ENCODE peak calls at places on chromosomes 13 and 19, in eight cellular contexts. One of them, this sample, is unnamed.

GRCh38 chr13:88544836-88545235 is 873.7 kb downstream of the SLITRK5 start:
- DNase-seq in NCI-H1105 treated with DMSO at 0.1 percent for 48 hours: no peak
- DNase-seq in fibroblast of mammary gland: no peak
- DNase-seq in uterus: no peak
- DNase-seq in lung microvascular endothelial cell: no peak
- DNase-seq in myocyte: no peak
- DNase-seq in T-cell: no peak
- DNase-seq in T-helper 17 cell: no peak
- DNase-seq in this sample: no peak

GRCh38 chr19:33496016-33496415 is 25.6 kb downstream of the PEPD start:
- DNase-seq in NCI-H1105 treated with DMSO at 0.1 percent for 48 hours: no peak
- DNase-seq in fibroblast of mammary gland: no peak
- DNase-seq in uterus: no peak
- DNase-seq in lung microvascular endothelial cell: no peak
- DNase-seq in myocyte: no peak
- DNase-seq in T-cell: no peak
- DNase-seq in T-helper 17 cell: no peak
- DNase-seq in this sample: no peak

GRCh38 chr13:23615677-23616076 is 45.5 kb downstream of the TNFRSF19 start:
- DNase-seq in NCI-H1105 treated with DMSO at 0.1 percent for 48 hours: no peak
- DNase-seq in fibroblast of mammary gland: no peak
- DNase-seq in uterus: no peak
- DNase-seq in lung microvascular endothelial cell: no peak
- DNase-seq in myocyte: no peak
- DNase-seq in T-cell: no peak
- DNase-seq in T-helper 17 cell: no peak
- DNase-seq in this sample: no peak

GRCh38 chr13:46982856-46983582 is 86.2 kb upstream of the HTR2A start:
- DNase-seq in NCI-H1105 treated with DMSO at 0.1 percent for 48 hours: no peak
- DNase-seq in fibroblast of mammary gland: no peak
- DNase-seq in uterus: no peak
- DNase-seq in lung microvascular endothelial cell: no peak
- DNase-seq in myocyte: no peak
- DNase-seq in T-cell: no peak
- DNase-seq in T-helper 17 cell: no peak
- DNase-seq in this sample: no peak

GRCh38 chr19:33090179-33090578 is 9.2 kb downstream of the GPATCH1 start:
- DNase-seq in NCI-H1105 treated with DMSO at 0.1 percent for 48 hours: no peak
- DNase-seq in fibroblast of mammary gland: no peak
- DNase-seq in uterus: no peak
- DNase-seq in lung microvascular endothelial cell: no peak
- DNase-seq in myocyte: no peak
- DNase-seq in T-cell: no peak
- DNase-seq in T-helper 17 cell: no peak
- DNase-seq in this sample: no peak

GRCh38 chr19:5690955-5691204 is 785 bp downstream of the RPL36 start:
- DNase-seq in NCI-H1105 treated with DMSO at 0.1 percent for 48 hours: peak
- DNase-seq in fibroblast of mammary gland: no peak
- DNase-seq in uterus: no peak
- DNase-seq in lung microvascular endothelial cell: no peak
- DNase-seq in myocyte: no peak
- DNase-seq in T-cell: no peak
- DNase-seq in T-helper 17 cell: no peak
- DNase-seq in this sample: no peak

GRCh38 chr19:30277941-30278881 is 94.0 kb upstream of the ZNF536 start:
- DNase-seq in NCI-H1105 treated with DMSO at 0.1 percent for 48 hours: no peak
- DNase-seq in fibroblast of mammary gland: no peak
- DNase-seq in uterus: no peak
- DNase-seq in lung microvascular endothelial cell: no peak
- DNase-seq in myocyte: no peak
- DNase-seq in T-cell: no peak
- DNase-seq in T-helper 17 cell: no peak
- DNase-seq in this sample: no peak

GRCh38 chr13:75489502-75490263 is 7.7 kb upstream of the TBC1D4 start:
- DNase-seq in NCI-H1105 treated with DMSO at 0.1 percent for 48 hours: no peak
- DNase-seq in fibroblast of mammary gland: peak
- DNase-seq in uterus: no peak
- DNase-seq in lung microvascular endothelial cell: no peak
- DNase-seq in myocyte: no peak
- DNase-seq in T-cell: no peak
- DNase-seq in T-helper 17 cell: no peak
- DNase-seq in this sample: peak

GRCh38 chr13:26562538-26562890 is 5.0 kb downstream of the WASF3 start:
- DNase-seq in NCI-H1105 treated with DMSO at 0.1 percent for 48 hours: no peak
- DNase-seq in fibroblast of mammary gland: peak
- DNase-seq in uterus: no peak
- DNase-seq in lung microvascular endothelial cell: no peak
- DNase-seq in myocyte: no peak
- DNase-seq in T-cell: no peak
- DNase-seq in T-helper 17 cell: no peak
- DNase-seq in this sample: no peak

GRCh38 chr13:37023871-37024270 is 23.3 kb downstream of the EXOSC8 start:
- DNase-seq in NCI-H1105 treated with DMSO at 0.1 percent for 48 hours: no peak
- DNase-seq in fibroblast of mammary gland: peak
- DNase-seq in uterus: no peak
- DNase-seq in lung microvascular endothelial cell: peak
- DNase-seq in myocyte: peak
- DNase-seq in T-cell: no peak
- DNase-seq in T-helper 17 cell: no peak
- DNase-seq in this sample: peak